ENCODE peak calls at places on chromosomes 5 and 9, in ten cellular contexts. One of them, this sample, is unnamed.
A peak's percentile ranks its signal among the peaks of the same experiment; 100 is the strongest.

GRCh38 chr9:86821011-86821845 is 126.1 kb downstream of the GAS1 start:
- DNase-seq in cardiac muscle cell: no peak
- DNase-seq in A549: no peak
- DNase-seq in lower leg skin: no peak
- DNase-seq in NB4: no peak
- DNase-seq in OCI-LY7: no peak
- DNase-seq in lung: no peak
- DNase-seq in astrocyte of the spinal cord: peak; percentile 23
- DNase-seq in GM12865: no peak
- DNase-seq in dorsolateral prefrontal cortex: no peak
- DNase-seq in this sample: no peak

GRCh38 chr9:110977259-110977709 is 61.0 kb downstream of the LPAR1 start:
- DNase-seq in NB4: no peak
- DNase-seq in dorsolateral prefrontal cortex: no peak
- DNase-seq in A549: peak; percentile 13
- DNase-seq in GM12865: peak; percentile 20
- DNase-seq in astrocyte of the spinal cord: peak; percentile 86
- DNase-seq in cardiac muscle cell: no peak
- DNase-seq in OCI-LY7: no peak
- DNase-seq in lung: no peak
- DNase-seq in lower leg skin: no peak
- DNase-seq in this sample: no peak

GRCh38 chr5:113167985-113168384 is 191.4 kb downstream of the DCP2 start:
- DNase-seq in lung: no peak
- DNase-seq in OCI-LY7: no peak
- DNase-seq in GM12865: no peak
- DNase-seq in lower leg skin: no peak
- DNase-seq in cardiac muscle cell: no peak
- DNase-seq in NB4: no peak
- DNase-seq in A549: no peak
- DNase-seq in astrocyte of the spinal cord: no peak
- DNase-seq in dorsolateral prefrontal cortex: no peak
- DNase-seq in this sample: no peak

GRCh38 chr5:155069961-155070360 is 56.4 kb downstream of the KIF4B start:
- DNase-seq in lower leg skin: no peak
- DNase-seq in GM12865: no peak
- DNase-seq in NB4: no peak
- DNase-seq in lung: no peak
- DNase-seq in cardiac muscle cell: no peak
- DNase-seq in OCI-LY7: no peak
- DNase-seq in astrocyte of the spinal cord: no peak
- DNase-seq in A549: no peak
- DNase-seq in dorsolateral prefrontal cortex: no peak
- DNase-seq in this sample: no peak

GRCh38 chr5:138632900-138633489 is 57.8 kb upstream of the HSPA9 start:
- DNase-seq in OCI-LY7: peak; percentile 12
- DNase-seq in lung: peak; percentile 64
- DNase-seq in astrocyte of the spinal cord: peak; percentile 75
- DNase-seq in GM12865: peak; percentile 59
- DNase-seq in A549: peak; percentile 66
- DNase-seq in dorsolateral prefrontal cortex: peak; percentile 78
- DNase-seq in lower leg skin: no peak
- DNase-seq in NB4: peak; percentile 68
- DNase-seq in cardiac muscle cell: peak; percentile 70
- DNase-seq in this sample: peak; percentile 41

GRCh38 chr9:75685059-75685458 is 205.4 kb upstream of the PCSK5 start:
- DNase-seq in A549: no peak
- DNase-seq in dorsolateral prefrontal cortex: no peak
- DNase-seq in GM12865: no peak
- DNase-seq in OCI-LY7: no peak
- DNase-seq in lung: no peak
- DNase-seq in NB4: no peak
- DNase-seq in lower leg skin: no peak
- DNase-seq in astrocyte of the spinal cord: no peak
- DNase-seq in cardiac muscle cell: no peak
- DNase-seq in this sample: no peak

GRCh38 chr9:103798620-103799019 is 295.5 kb upstream of the SMC2 start:
- DNase-seq in lung: no peak
- DNase-seq in astrocyte of the spinal cord: peak; percentile 82
- DNase-seq in cardiac muscle cell: no peak
- DNase-seq in NB4: peak; percentile 26
- DNase-seq in GM12865: peak; percentile 70
- DNase-seq in lower leg skin: no peak
- DNase-seq in dorsolateral prefrontal cortex: no peak
- DNase-seq in OCI-LY7: no peak
- DNase-seq in A549: peak; percentile 38
- DNase-seq in this sample: no peak

GRCh38 chr5:180070726-180071417 is 687 bp downstream of the RNF130 start:
- DNase-seq in lower leg skin: peak; percentile 91
- DNase-seq in OCI-LY7: no peak
- DNase-seq in lung: peak; percentile 41
- DNase-seq in dorsolateral prefrontal cortex: peak; percentile 49
- DNase-seq in NB4: peak; percentile 86
- DNase-seq in GM12865: no peak
- DNase-seq in cardiac muscle cell: peak; percentile 56
- DNase-seq in A549: peak; percentile 33
- DNase-seq in astrocyte of the spinal cord: peak; percentile 50
- DNase-seq in this sample: peak; percentile 61

GRCh38 chr5:97078958-97079357 is 63.5 kb downstream of the LIX1 start:
- DNase-seq in OCI-LY7: no peak
- DNase-seq in GM12865: peak; percentile 17
- DNase-seq in lung: no peak
- DNase-seq in cardiac muscle cell: no peak
- DNase-seq in astrocyte of the spinal cord: no peak
- DNase-seq in dorsolateral prefrontal cortex: no peak
- DNase-seq in lower leg skin: no peak
- DNase-seq in NB4: peak; percentile 57
- DNase-seq in A549: no peak
- DNase-seq in this sample: no peak

GRCh38 chr5:93570294-93571110 is 10.5 kb downstream of the NR2F1-AS1 start:
- DNase-seq in OCI-LY7: no peak
- DNase-seq in lower leg skin: no peak
- DNase-seq in astrocyte of the spinal cord: peak; percentile 23
- DNase-seq in cardiac muscle cell: no peak
- DNase-seq in NB4: peak; percentile 81
- DNase-seq in dorsolateral prefrontal cortex: no peak
- DNase-seq in GM12865: no peak
- DNase-seq in A549: no peak
- DNase-seq in lung: no peak
- DNase-seq in this sample: no peak

GRCh38 chr5:128412145-128412930 is 125.7 kb downstream of the FBN2 start:
- DNase-seq in A549: no peak
- DNase-seq in dorsolateral prefrontal cortex: no peak
- DNase-seq in cardiac muscle cell: no peak
- DNase-seq in lung: no peak
- DNase-seq in NB4: no peak
- DNase-seq in OCI-LY7: no peak
- DNase-seq in lower leg skin: no peak
- DNase-seq in astrocyte of the spinal cord: no peak
- DNase-seq in GM12865: no peak
- DNase-seq in this sample: no peak

GRCh38 chr9:21764736-21765245 is 37.6 kb upstream of the MTAP start:
- DNase-seq in astrocyte of the spinal cord: peak; percentile 31
- DNase-seq in A549: no peak
- DNase-seq in lung: no peak
- DNase-seq in NB4: no peak
- DNase-seq in lower leg skin: no peak
- DNase-seq in dorsolateral prefrontal cortex: no peak
- DNase-seq in cardiac muscle cell: no peak
- DNase-seq in GM12865: no peak
- DNase-seq in OCI-LY7: no peak
- DNase-seq in this sample: no peak

GRCh38 chr5:177303121-177303924 is at the start of the genes PRELID1 and RAB24:
- DNase-seq in NB4: peak; percentile 90
- DNase-seq in cardiac muscle cell: peak; percentile 94
- DNase-seq in dorsolateral prefrontal cortex: peak; percentile 91
- DNase-seq in OCI-LY7: peak; percentile 92
- DNase-seq in astrocyte of the spinal cord: peak; percentile 82
- DNase-seq in lower leg skin: peak; percentile 98
- DNase-seq in A549: peak; percentile 77
- DNase-seq in lung: peak; percentile 88
- DNase-seq in GM12865: peak; percentile 91
- DNase-seq in this sample: peak; percentile 91

GRCh38 chr5:80736730-80737129 is 81.9 kb upstream of the DHFR start:
- DNase-seq in dorsolateral prefrontal cortex: no peak
- DNase-seq in GM12865: no peak
- DNase-seq in astrocyte of the spinal cord: peak; percentile 22
- DNase-seq in lower leg skin: no peak
- DNase-seq in cardiac muscle cell: no peak
- DNase-seq in lung: no peak
- DNase-seq in NB4: no peak
- DNase-seq in OCI-LY7: no peak
- DNase-seq in A549: peak; percentile 21
- DNase-seq in this sample: no peak

GRCh38 chr9:88476491-88477271 is 58.3 kb upstream of the NXNL2 start:
- DNase-seq in cardiac muscle cell: peak; percentile 13
- DNase-seq in OCI-LY7: no peak
- DNase-seq in lower leg skin: no peak
- DNase-seq in GM12865: no peak
- DNase-seq in NB4: no peak
- DNase-seq in lung: no peak
- DNase-seq in A549: no peak
- DNase-seq in astrocyte of the spinal cord: peak; percentile 81
- DNase-seq in dorsolateral prefrontal cortex: no peak
- DNase-seq in this sample: no peak

DNA sequence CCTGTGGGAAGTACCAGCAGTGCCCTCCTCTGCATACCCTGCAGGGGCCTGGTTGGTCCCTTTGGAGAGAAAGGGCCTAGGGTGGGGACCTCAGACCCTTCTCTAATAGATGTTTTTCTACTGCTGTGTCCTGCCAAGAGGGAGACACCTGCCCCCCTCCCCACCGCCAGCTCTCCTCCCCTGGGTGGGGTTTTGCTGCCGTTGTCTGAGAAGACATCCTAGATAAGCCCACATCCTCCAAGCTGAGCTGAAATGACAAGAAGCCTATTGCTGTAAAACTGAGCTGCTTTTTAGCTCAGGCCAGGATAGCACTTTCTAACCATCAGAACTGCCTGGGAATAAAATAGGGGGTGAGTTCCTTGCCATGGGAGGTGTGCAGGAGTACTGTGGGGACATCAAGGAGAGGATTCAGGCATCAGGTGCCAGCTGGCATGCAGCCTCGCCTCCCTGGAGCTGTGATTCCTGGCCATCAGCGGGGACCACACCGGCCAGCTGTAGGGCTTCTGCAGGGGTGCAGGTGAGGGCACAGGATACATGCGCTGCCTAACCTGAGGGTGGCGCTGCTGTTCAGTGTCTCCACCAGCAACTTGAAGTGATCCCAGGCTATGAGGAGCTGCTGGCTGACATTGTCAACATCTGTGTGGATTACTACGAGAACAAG is 37.9 kb downstream of the CYFIP2 start:
- DNase-seq in dorsolateral prefrontal cortex: no peak
- DNase-seq in NB4: no peak
- DNase-seq in GM12865: no peak
- DNase-seq in lung: no peak
- DNase-seq in cardiac muscle cell: peak; percentile 54
- DNase-seq in astrocyte of the spinal cord: no peak
- DNase-seq in lower leg skin: no peak
- DNase-seq in A549: no peak
- DNase-seq in OCI-LY7: peak; percentile 16
- DNase-seq in this sample: peak; percentile 33
- TF ChIP-seq CTCF in dorsolateral prefrontal cortex: no peak
- TF ChIP-seq CTCF in NB4: no peak
- TF ChIP-seq CTCF in GM12865: no peak
- TF ChIP-seq CTCF in lung: no peak
- TF ChIP-seq CTCF in cardiac muscle cell: peak; percentile 19
- TF ChIP-seq CTCF in astrocyte of the spinal cord: peak; percentile 5
- TF ChIP-seq CTCF in lower leg skin: no peak
- TF ChIP-seq CTCF in A549: no peak
- TF ChIP-seq CTCF in OCI-LY7: peak; percentile 54
- TF ChIP-seq CTCF in this sample: peak; percentile 44

DNA sequence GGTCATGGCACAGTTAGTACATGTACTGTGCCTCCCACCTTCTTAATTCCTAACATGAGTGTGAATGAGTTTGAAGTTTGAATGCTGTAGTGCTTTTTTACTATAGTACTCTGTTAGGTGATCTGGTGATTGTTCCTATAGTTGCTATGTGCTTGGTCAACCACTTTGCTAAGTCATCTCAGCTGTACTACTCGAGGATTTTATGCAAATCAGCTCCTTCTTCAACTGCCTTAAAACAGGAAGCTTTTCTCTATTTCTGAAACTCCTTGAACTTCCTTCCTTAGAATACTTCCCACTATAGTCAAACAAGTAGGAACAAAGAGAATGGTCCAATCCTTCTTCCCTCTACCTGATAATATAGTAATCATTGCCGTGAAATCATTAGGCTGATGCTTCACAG is 219.6 kb downstream of the CTNND2 start:
- DNase-seq in dorsolateral prefrontal cortex: no peak
- DNase-seq in NB4: no peak
- DNase-seq in cardiac muscle cell: no peak
- DNase-seq in lung: no peak
- DNase-seq in GM12865: no peak
- DNase-seq in lower leg skin: no peak
- DNase-seq in OCI-LY7: no peak
- DNase-seq in A549: no peak
- DNase-seq in astrocyte of the spinal cord: no peak
- DNase-seq in this sample: no peak
- TF ChIP-seq CTCF in dorsolateral prefrontal cortex: no peak
- TF ChIP-seq CTCF in NB4: no peak
- TF ChIP-seq CTCF in cardiac muscle cell: no peak
- TF ChIP-seq CTCF in lung: no peak
- TF ChIP-seq CTCF in GM12865: no peak
- TF ChIP-seq CTCF in lower leg skin: no peak
- TF ChIP-seq CTCF in OCI-LY7: no peak
- TF ChIP-seq CTCF in A549: no peak
- TF ChIP-seq CTCF in astrocyte of the spinal cord: no peak
- TF ChIP-seq CTCF in this sample: no peak

DNA sequence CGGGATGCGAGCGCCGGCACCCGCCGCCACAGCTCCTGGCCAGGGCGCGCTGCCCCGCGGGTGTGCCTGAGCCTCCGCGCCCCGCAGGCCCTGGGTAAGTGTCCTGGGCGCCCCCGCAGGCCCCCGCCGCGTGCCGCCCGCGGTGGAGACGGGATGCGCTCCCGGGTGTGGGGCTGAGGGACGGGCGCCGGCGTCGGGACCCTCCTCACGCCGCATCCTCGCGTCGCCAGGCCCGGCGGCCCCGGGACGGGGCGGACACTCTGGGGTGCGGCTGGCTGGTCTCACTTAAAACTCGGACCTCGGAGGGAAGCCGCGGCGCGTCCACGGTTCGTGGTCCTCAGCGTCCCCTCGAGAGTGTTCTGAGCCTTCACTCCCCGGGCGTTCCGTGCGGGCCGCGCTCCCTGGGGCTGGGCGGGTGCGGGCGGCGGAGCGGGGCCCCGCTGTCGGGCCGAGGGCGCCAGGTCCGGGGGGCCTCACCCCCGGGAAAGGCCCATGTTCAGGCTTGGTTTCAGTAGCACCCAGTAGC is 275 bp downstream of the AHRR start:
- DNase-seq in lung: no peak
- DNase-seq in cardiac muscle cell: no peak
- DNase-seq in OCI-LY7: no peak
- DNase-seq in GM12865: peak; percentile 20
- DNase-seq in A549: no peak
- DNase-seq in lower leg skin: peak; percentile 82
- DNase-seq in dorsolateral prefrontal cortex: no peak
- DNase-seq in astrocyte of the spinal cord: no peak
- DNase-seq in NB4: no peak
- DNase-seq in this sample: no peak
- TF ChIP-seq CTCF in lung: no peak
- TF ChIP-seq CTCF in cardiac muscle cell: no peak
- TF ChIP-seq CTCF in OCI-LY7: no peak
- TF ChIP-seq CTCF in GM12865: no peak
- TF ChIP-seq CTCF in A549: no peak
- TF ChIP-seq CTCF in lower leg skin: no peak
- TF ChIP-seq CTCF in dorsolateral prefrontal cortex: no peak
- TF ChIP-seq CTCF in astrocyte of the spinal cord: no peak
- TF ChIP-seq CTCF in NB4: no peak
- TF ChIP-seq CTCF in this sample: no peak

GRCh38 chr5:135007749-135008363 is 26.2 kb downstream of the PITX1 start:
- DNase-seq in GM12865: no peak
- DNase-seq in NB4: no peak
- DNase-seq in dorsolateral prefrontal cortex: no peak
- DNase-seq in OCI-LY7: no peak
- DNase-seq in astrocyte of the spinal cord: no peak
- DNase-seq in A549: no peak
- DNase-seq in cardiac muscle cell: no peak
- DNase-seq in lung: no peak
- DNase-seq in lower leg skin: no peak
- DNase-seq in this sample: no peak
- TF ChIP-seq CTCF in GM12865: no peak
- TF ChIP-seq CTCF in NB4: no peak
- TF ChIP-seq CTCF in dorsolateral prefrontal cortex: no peak
- TF ChIP-seq CTCF in OCI-LY7: no peak
- TF ChIP-seq CTCF in astrocyte of the spinal cord: no peak
- TF ChIP-seq CTCF in A549: no peak
- TF ChIP-seq CTCF in cardiac muscle cell: no peak
- TF ChIP-seq CTCF in lung: no peak
- TF ChIP-seq CTCF in lower leg skin: no peak
- TF ChIP-seq CTCF in this sample: no peak

This sample was measured in heart right ventricle.